ENCODE peak calls at places on chromosomes 12 and 14, in ten cellular contexts. D is HepG2, Q is nephron progenitor cell, Z is ovary, L is GM10248, R is left ventricle myocardium inferior, S is mesothelial cell of epicardium, B is body of pancreas, K is RWPE1, V is omental fat pad. C is an unnamed sample.

GRCh38 chr12:113439606-113440030 is 17.4 kb downstream of the SDSL start:
- DNase-seq in D (peak), V (no peak), B (peak), K (peak), R (no peak), Z (no peak), Q (peak), S (no peak), L (peak), C (no peak)

GRCh38 chr14:103204852-103205540 is 81.7 kb downstream of the TNFAIP2 start:
- DNase-seq in Z (no peak), R (no peak), S (no peak), Q (no peak), B (no peak), D (no peak), L (no peak), K (no peak), V (no peak), C (no peak)

GRCh38 chr14:72666610-72667009 is 227.3 kb downstream of the DPF3 start:
- DNase-seq in L (no peak), S (no peak), V (no peak), R (no peak), Z (no peak), K (peak), B (no peak), Q (no peak), D (no peak), C (no peak)

GRCh38 chr12:98154850-98155249 is 360.5 kb upstream of the TMPO start:
- DNase-seq in Q (peak), D (peak), L (no peak), V (no peak), B (no peak), S (no peak), Z (no peak), R (no peak), K (no peak), C (no peak)

GRCh38 chr12:104524026-104524425 is 67.3 kb downstream of the CHST11 start:
- DNase-seq in Q (no peak), S (no peak), B (no peak), Z (no peak), K (no peak), D (no peak), L (no peak), V (no peak), R (no peak), C (no peak)

GRCh38 chr14:63504628-63505027 is 38.5 kb downstream of the PPP2R5E start:
- DNase-seq in V (no peak), K (no peak), D (no peak), Z (no peak), S (no peak), Q (no peak), B (no peak), L (no peak), R (no peak), C (no peak)

GRCh38 chr14:61925043-61925442 is 162.8 kb downstream of the SNAPC1 start:
- DNase-seq in Z (no peak), D (peak), L (peak), K (no peak), S (no peak), B (no peak), V (no peak), Q (no peak), R (no peak), C (no peak)

GRCh38 chr12:106048016-106048415 is 90.7 kb downstream of the NUAK1 start:
- DNase-seq in R (no peak), L (no peak), Q (no peak), K (no peak), V (no peak), Z (no peak), S (no peak), D (no peak), B (no peak), C (no peak)

GRCh38 chr12:49547090-49547690 is 8.4 kb downstream of the KCNH3 start:
- DNase-seq in B (no peak), L (no peak), K (peak), D (no peak), R (no peak), S (no peak), Q (no peak), V (no peak), Z (no peak), C (no peak)

GRCh38 chr14:75559451-75560187 is 18.8 kb upstream of the FLVCR2 start:
- DNase-seq in D (no peak), B (peak), K (peak), Q (no peak), L (peak), Z (no peak), S (no peak), R (no peak), V (no peak), C (no peak)

GRCh38 chr14:72017290-72017689 is 85.1 kb downstream of the RGS6 start:
- DNase-seq in V (no peak), R (no peak), B (no peak), S (no peak), Z (no peak), K (no peak), D (no peak), L (no peak), Q (no peak), C (no peak)

GRCh38 chr14:68014771-68015170 is 195.2 kb downstream of the RAD51B start:
- DNase-seq in V (no peak), B (no peak), K (no peak), Z (no peak), R (no peak), D (no peak), Q (no peak), S (no peak), L (no peak), C (no peak)

GRCh38 chr12:4908694-4909396 is 860 bp upstream of the KCNA1 start:
- DNase-seq in S (no peak), R (no peak), L (peak), Q (peak), K (no peak), D (no peak), B (no peak), V (no peak), Z (no peak), C (peak)

GRCh38 chr14:38791862-38792261 is 311.2 kb downstream of the SEC23A start:
- DNase-seq in V (no peak), K (no peak), L (no peak), B (no peak), Q (no peak), R (no peak), Z (no peak), D (no peak), S (no peak), C (no peak)

GRCh38 chr14:73723799-73724621 is 9.8 kb upstream of the PNMA1 start:
- DNase-seq in B (no peak), R (peak), V (peak), S (no peak), Q (no peak), L (no peak), K (peak), Z (peak), D (no peak), C (no peak)

GRCh38 chr14:29749327-29749726 is 178.3 kb downstream of the PRKD1 start:
- DNase-seq in Z (no peak), V (no peak), K (no peak), B (no peak), R (no peak), D (no peak), L (no peak), S (no peak), Q (no peak), C (no peak)

GRCh38 chr14:67187826-67188225 is 1.4 kb upstream of the GARIN2 start:
- DNase-seq in B (no peak), L (no peak), Z (no peak), R (no peak), S (no peak), D (no peak), K (peak), Q (no peak), V (no peak), C (no peak)

GRCh38 chr14:31969371-31969770 is 107.7 kb upstream of the ARHGAP5 start:
- DNase-seq in V (no peak), Q (no peak), K (no peak), D (peak), Z (no peak), L (no peak), R (no peak), S (no peak), B (no peak), C (no peak)

GRCh38 chr12:129540249-129540648 is 363.6 kb downstream of the TMEM132D start:
- DNase-seq in D (no peak), V (no peak), Q (no peak), K (no peak), R (no peak), Z (no peak), B (no peak), L (no peak), S (no peak), C (no peak)

GRCh38 chr14:56524971-56525677 is 54.5 kb upstream of the TMEM260 start:
- DNase-seq in D (no peak), B (no peak), K (no peak), L (no peak), Z (no peak), S (no peak), Q (no peak), R (no peak), V (no peak), C (no peak)

GRCh38 chr14:69358233-69358963 is 39.7 kb downstream of the ERH start:
- DNase-seq in R (no peak), Q (no peak), B (no peak), D (no peak), L (peak), Z (no peak), S (no peak), K (no peak), V (no peak), C (no peak)

GRCh38 chr12:79837575-79837974 is 97.3 kb downstream of the PPP1R12A start:
- DNase-seq in Q (no peak), L (no peak), S (no peak), B (no peak), R (no peak), V (no peak), D (no peak), Z (no peak), K (no peak), C (no peak)

GRCh38 chr12:57695770-57696432 is 2.0 kb downstream of the OS9 start:
- DNase-seq in Q (no peak), Z (no peak), L (no peak), R (no peak), B (no peak), V (no peak), S (no peak), D (no peak), K (no peak), C (no peak)

GRCh38 chr14:51784466-51784865 is 75.9 kb upstream of the GNG2 start:
- DNase-seq in Z (no peak), B (no peak), S (no peak), Q (no peak), V (no peak), L (no peak), K (no peak), D (no peak), R (no peak), C (no peak)

GRCh38 chr12:25072901-25073645 is 121.9 kb downstream of the DNAI7 start:
- DNase-seq in D (no peak), B (no peak), R (no peak), Q (no peak), K (no peak), V (no peak), S (no peak), L (no peak), Z (no peak), C (no peak)

GRCh38 chr14:60151715-60152114 is 13.5 kb downstream of the DHRS7 start:
- DNase-seq in R (peak), K (peak), S (no peak), B (no peak), Z (peak), L (no peak), Q (no peak), D (no peak), V (peak), C (no peak)

GRCh38 chr12:44581642-44582242 is 294.4 kb downstream of the NELL2 start:
- DNase-seq in L (no peak), D (no peak), B (no peak), S (no peak), R (no peak), Z (no peak), V (no peak), K (no peak), Q (no peak), C (no peak)

GRCh38 chr14:51620036-51620435 is 31.7 kb upstream of the FRMD6 start:
- DNase-seq in Z (no peak), V (no peak), L (no peak), D (no peak), K (no peak), R (no peak), B (no peak), S (no peak), Q (no peak), C (no peak)

GRCh38 chr14:58280954-58281787 is 17.2 kb upstream of the ARID4A start:
- DNase-seq in R (no peak), L (peak), Q (no peak), K (peak), S (no peak), B (no peak), Z (no peak), D (no peak), V (no peak), C (no peak)

GRCh38 chr12:121596526-121596925 is 15.7 kb upstream of the KDM2B start:
- DNase-seq in Q (no peak), L (no peak), V (no peak), B (no peak), Z (no peak), R (no peak), D (no peak), K (no peak), S (no peak), C (no peak)

GRCh38 chr14:61690039-61690438 is 5.3 kb upstream of the HIF1A start:
- DNase-seq in B (no peak), D (no peak), Q (no peak), L (no peak), Z (no peak), K (no peak), R (no peak), V (no peak), S (no peak), C (no peak)

GRCh38 chr14:61520546-61520945 is 174.8 kb upstream of the HIF1A start:
- DNase-seq in B (no peak), K (no peak), Z (no peak), D (no peak), S (no peak), L (no peak), V (no peak), Q (no peak), R (no peak), C (no peak)

GRCh38 chr12:94123127-94123526 is 25.2 kb upstream of the PLXNC1 start:
- DNase-seq in R (no peak), S (no peak), K (no peak), Z (no peak), B (no peak), Q (no peak), V (no peak), D (no peak), L (no peak), C (no peak)

GRCh38 chr14:77316872-77317271 is 3.8 kb downstream of the POMT2 start:
- DNase-seq in R (no peak), B (no peak), S (no peak), V (no peak), Z (no peak), Q (no peak), L (no peak), D (no peak), K (no peak), C (no peak)

GRCh38 chr12:4866288-4866687 is 43.4 kb upstream of the KCNA1 start:
- DNase-seq in K (no peak), Z (no peak), V (no peak), L (no peak), S (no peak), Q (no peak), D (no peak), B (no peak), R (no peak), C (no peak)

GRCh38 chr12:131620520-131620919 is 90.4 kb upstream of the SFSWAP start:
- DNase-seq in D (no peak), K (no peak), B (no peak), S (no peak), Z (no peak), V (no peak), R (no peak), Q (no peak), L (no peak), C (no peak)

GRCh38 chr14:74825008-74825407 is 50.9 kb downstream of the PROX2 start:
- DNase-seq in D (no peak), S (no peak), Q (no peak), B (no peak), K (no peak), L (no peak), Z (no peak), V (no peak), R (no peak), C (no peak)

DNA sequence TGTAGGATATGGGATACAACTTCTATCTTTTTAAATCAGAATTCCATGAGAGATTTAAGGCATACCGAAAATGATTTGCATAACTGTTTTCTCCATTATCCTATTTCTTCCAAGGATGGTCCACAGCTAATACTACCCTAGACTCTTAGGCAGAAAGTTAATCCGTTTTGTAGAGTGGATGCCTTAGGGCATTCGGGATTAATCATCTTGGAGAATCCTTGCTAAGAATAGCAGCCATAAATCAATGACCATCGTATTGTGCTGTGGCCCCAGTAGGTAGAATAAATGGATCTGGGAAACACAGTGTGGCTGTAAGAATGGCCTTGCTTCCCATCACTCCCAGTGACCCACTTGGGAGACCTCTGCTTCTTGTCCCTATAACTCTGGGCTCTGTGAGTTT is 99.6 kb downstream of the SSPN start:
- DNase-seq in K (no peak), Z (no peak), V (no peak), Q (no peak), S (no peak), L (no peak), D (no peak), R (no peak), B (no peak), C (no peak)
- TF ChIP-seq CTCF in K (no peak), Z (no peak), V (no peak), Q (no peak), S (no peak), L (no peak), D (no peak), R (no peak), B (no peak), C (no peak)

DNA sequence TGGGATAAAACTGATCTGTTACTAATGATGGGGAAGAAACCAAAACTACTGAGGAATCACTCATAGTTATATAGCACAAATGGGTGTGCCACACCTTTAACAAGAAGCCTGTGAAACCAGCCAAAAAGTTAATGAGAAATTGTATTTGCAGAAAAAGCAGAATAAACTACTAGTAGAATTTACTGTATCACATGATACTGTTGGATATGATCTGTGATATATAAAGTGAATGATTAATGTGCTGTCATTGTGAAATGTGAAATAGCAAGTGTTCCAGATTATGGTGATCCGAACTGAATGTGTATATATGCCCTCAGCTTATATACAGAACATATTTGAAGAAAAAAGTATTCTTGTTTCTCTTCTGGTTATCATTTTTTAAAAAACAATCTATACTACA is 30.5 kb downstream of the VEZT start:
- DNase-seq in K (no peak), S (no peak), V (no peak), D (no peak), L (no peak), R (no peak), B (no peak), Q (no peak), Z (no peak), C (no peak)
- TF ChIP-seq CTCF in K (no peak), S (no peak), V (no peak), D (no peak), L (no peak), R (no peak), B (no peak), Q (no peak), Z (no peak), C (no peak)

GRCh38 chr12:102896067-102896466 is 21.0 kb downstream of the PAH start:
- DNase-seq in Q (no peak), K (no peak), D (no peak), Z (no peak), L (no peak), S (no peak), B (no peak), V (no peak), R (no peak), C (no peak)
- TF ChIP-seq CTCF in Q (no peak), K (no peak), D (peak), Z (no peak), L (no peak), S (no peak), B (no peak), V (no peak), R (no peak), C (no peak)

DNA sequence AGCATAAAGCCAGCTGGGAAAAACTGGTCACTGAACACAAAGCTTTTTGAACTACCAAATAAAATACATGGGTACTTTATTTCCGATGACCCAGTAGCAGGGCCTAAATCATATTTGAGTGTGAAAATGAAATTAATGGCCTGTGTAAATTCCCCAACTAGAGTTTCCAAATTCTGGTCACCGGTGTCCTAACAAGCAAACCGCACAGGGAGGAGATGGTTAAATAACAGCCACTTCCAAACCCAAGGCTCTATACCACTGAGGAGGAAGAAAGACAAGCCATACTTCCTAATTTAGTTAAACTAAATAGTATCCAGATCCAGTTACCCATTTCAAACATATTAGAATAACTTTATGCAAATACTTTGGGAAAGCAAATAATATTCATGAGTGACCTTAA is 40.1 kb upstream of the DUSP6 start:
- DNase-seq in Q (no peak), S (no peak), L (no peak), D (no peak), B (no peak), K (no peak), Z (no peak), V (no peak), R (no peak), C (no peak)
- TF ChIP-seq CTCF in Q (no peak), S (no peak), L (no peak), D (no peak), B (no peak), K (no peak), Z (no peak), V (no peak), R (no peak), C (no peak)

GRCh38 chr12:52699373-52699772 is 4.0 kb downstream of the KRT77 start:
- DNase-seq in S (no peak), R (no peak), Z (no peak), B (no peak), Q (no peak), V (no peak), D (no peak), K (no peak), L (no peak), C (no peak)

GRCh38 chr12:52698634-52699340 is 4.5 kb downstream of the KRT77 start:
- DNase-seq in R (no peak), V (no peak), S (no peak), Q (no peak), K (no peak), Z (no peak), L (no peak), D (no peak), B (no peak), C (no peak)

GRCh38 chr12:52696588-52696987 is 6.7 kb downstream of the KRT77 start:
- DNase-seq in R (no peak), V (no peak), L (no peak), Z (no peak), K (no peak), B (no peak), S (no peak), Q (no peak), D (no peak), C (no peak)

GRCh38 chr12:52695039-52695438 is 8.3 kb downstream of the KRT77 start:
- DNase-seq in Q (no peak), K (no peak), Z (no peak), B (no peak), L (no peak), V (no peak), R (no peak), S (no peak), D (no peak), C (no peak)

DNA sequence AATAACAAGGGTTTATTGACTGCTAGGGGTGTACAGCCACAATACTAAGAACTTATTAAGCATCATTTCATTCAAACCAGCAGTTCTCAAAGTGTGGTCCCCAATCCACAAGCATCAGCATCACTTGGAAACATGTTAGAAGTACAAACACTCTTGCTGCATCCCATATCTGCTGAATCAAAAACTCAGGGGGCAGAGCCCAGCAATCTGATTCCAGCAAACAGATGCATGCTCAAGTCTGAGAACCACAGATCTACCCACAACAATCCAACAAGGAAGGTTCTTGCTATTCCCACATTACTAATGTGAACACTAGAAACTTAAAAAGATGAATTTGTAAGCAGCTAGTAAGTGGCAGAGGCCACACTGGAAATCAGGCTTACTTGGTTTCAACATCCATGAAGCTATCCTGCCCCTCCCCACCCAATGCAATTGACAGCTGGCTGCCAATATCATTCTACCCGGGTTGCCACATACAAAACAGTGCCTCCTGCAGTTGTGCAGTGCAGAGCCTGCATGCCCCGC is 6.2 kb downstream of the KRT77 start:
- DNase-seq in K (no peak), D (no peak), Z (no peak), B (no peak), S (no peak), L (no peak), Q (no peak), R (no peak), V (no peak), C (no peak)
- TF ChIP-seq CTCF in K (no peak), D (no peak), Z (no peak), B (no peak), S (no peak), L (no peak), Q (no peak), R (no peak), V (no peak), C (no peak)